ENCODE peak calls at places on chromosome 9, in five cellular contexts. I is cardiac muscle cell; A is Caco-2; H is pancreas; T is CD8-positive, alpha-beta T cell. J is an unnamed sample.

GRCh38 chr9:125476645-125477044 is 215.0 kb downstream of the GAPVD1 start:
- DNase-seq in I (no peak), A (no peak), H (no peak), T (no peak), J (no peak)

GRCh38 chr9:89080193-89080592 is 88.9 kb downstream of the S1PR3 start:
- DNase-seq in I (peak; percentile 84), A (no peak), H (no peak), T (no peak), J (no peak)

GRCh38 chr9:127278372-127278771 is 13.8 kb downstream of the GARNL3 start:
- DNase-seq in I (no peak), A (no peak), H (no peak), T (no peak), J (no peak)

GRCh38 chr9:94819161-94819677 is 92.7 kb downstream of the AOPEP start:
- DNase-seq in I (peak; percentile 17), A (peak; percentile 69), H (no peak), T (no peak), J (no peak)

GRCh38 chr9:4301971-4302427 is 2.1 kb upstream of the GLIS3 start:
- DNase-seq in I (peak; percentile 95), A (no peak), H (no peak), T (no peak), J (peak; percentile 96)

GRCh38 chr9:136531186-136531903 is 14.5 kb downstream of the NOTCH1 start:
- DNase-seq in I (no peak), A (no peak), H (no peak), T (no peak), J (no peak)

GRCh38 chr9:70480405-70480980 is 66.0 kb upstream of the KLF9 start:
- DNase-seq in I (peak; percentile 98), A (no peak), H (peak; percentile 87), T (no peak), J (peak; percentile 96)

GRCh38 chr9:6076856-6077255 is 61.4 kb upstream of the RANBP6 start:
- DNase-seq in I (peak; percentile 73), A (no peak), H (no peak), T (no peak), J (no peak)

DNA sequence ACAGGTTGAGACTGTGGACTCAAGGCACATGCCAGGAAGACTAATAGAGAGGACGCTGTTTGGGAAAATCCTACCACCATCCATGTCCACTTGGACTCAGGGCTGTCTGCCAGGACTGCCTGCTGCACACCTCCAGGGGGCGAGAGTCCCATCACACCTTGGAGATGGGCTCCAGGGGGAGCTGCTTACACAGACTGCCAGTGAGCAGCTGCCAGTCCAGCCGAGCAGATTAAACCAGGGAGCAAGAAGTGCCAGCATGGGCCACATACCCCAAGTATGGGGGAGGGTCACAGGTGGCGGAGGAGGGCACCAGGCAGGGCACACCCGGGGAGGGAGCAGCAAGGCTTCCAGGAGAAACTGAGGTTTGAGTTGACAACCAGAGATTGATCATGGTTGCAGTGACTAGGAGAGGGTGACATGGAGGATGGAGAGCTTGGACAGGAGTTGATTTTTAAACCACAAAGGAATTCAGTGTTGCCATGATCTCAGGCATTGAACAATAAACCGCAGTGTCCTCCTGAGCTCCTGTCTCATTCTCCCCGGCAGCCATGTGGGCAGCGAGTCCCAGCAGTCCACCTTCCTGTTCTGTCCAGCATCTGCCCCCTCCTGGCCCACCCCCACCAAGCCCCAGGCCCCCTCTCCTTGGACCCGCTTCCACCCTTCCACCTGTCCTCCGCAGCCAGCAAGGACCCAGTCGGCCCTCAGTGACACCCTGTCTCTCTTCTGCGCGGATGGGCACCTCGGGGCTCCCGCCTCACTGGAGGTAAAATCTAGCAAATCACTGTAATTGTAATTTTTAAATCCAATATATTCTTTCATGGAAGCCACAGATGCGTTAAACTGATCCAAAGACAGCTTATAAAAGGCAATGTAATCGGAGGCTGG is 3.1 kb upstream of the VAV2 start:
- DNase-seq in I (no peak), A (no peak), H (no peak), T (no peak), J (no peak)
- TF ChIP-seq CTCF in I (no peak), A (peak; percentile 19), H (no peak), T (no peak), J (peak; percentile 30)

GRCh38 chr9:37623267-37623666 is 27.5 kb upstream of the FRMPD1 start:
- DNase-seq in I (no peak), A (no peak), H (no peak), T (no peak), J (no peak)
- TF ChIP-seq CTCF in I (no peak), A (no peak), H (no peak), T (no peak), J (no peak)

GRCh38 chr9:107637421-107638420 is 148.2 kb upstream of the KLF4 start:
- DNase-seq in I (peak; percentile 99), A (no peak), H (peak; percentile 53), T (no peak), J (peak; percentile 97)
- TF ChIP-seq CTCF in I (peak; percentile 37), A (no peak), H (no peak), T (no peak), J (no peak)

GRCh38 chr9:34252670-34253459 is 74.0 kb downstream of the UBAP1 start:
- DNase-seq in I (peak; percentile 62), A (peak; percentile 70), H (peak; percentile 69), T (peak; percentile 52), J (peak; percentile 51)
- TF ChIP-seq CTCF in I (peak; percentile 89), A (peak; percentile 92), H (peak; percentile 78), T (peak; percentile 92), J (peak; percentile 97)

GRCh38 chr9:87883990-87884389 is 1.3 kb downstream of the SPATA31E1 start:
- DNase-seq in I (no peak), A (no peak), H (no peak), T (no peak), J (no peak)
- TF ChIP-seq CTCF in I (peak; percentile 20), A (no peak), H (no peak), T (no peak), J (peak; percentile 25)

GRCh38 chr9:113508111-113508749 is 44.7 kb downstream of the RGS3 start:
- DNase-seq in I (no peak), A (no peak), H (no peak), T (no peak), J (no peak)
- TF ChIP-seq CTCF in I (no peak), A (no peak), H (no peak), T (no peak), J (peak; percentile 7)

DNA sequence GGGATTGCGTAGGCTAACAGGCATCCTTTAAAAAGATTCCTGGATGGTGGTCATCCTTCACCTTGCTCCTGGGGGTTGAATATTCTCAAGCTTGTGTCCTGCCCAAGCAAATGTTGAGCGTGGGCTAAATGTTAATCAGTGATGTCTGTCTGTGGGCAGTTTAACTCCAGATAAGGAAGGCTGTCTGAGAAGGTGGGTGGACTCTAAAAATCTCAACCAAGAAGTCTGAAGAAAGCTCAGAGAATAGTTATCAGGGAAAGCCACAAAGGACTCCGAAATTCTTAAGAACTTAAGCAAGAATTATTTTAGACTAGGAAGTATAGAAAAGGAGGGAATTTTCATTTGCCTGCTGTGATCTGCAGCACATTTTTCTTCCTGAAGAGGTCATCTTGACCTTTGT is 77.9 kb upstream of the FSD1L start:
- DNase-seq in I (peak; percentile 20), A (no peak), H (no peak), T (no peak), J (no peak)
- TF ChIP-seq CTCF in I (no peak), A (no peak), H (no peak), T (no peak), J (no peak)

J was measured in astrocyte of the spinal cord.